ENCODE peak calls at places on chromosome 13, in five cellular contexts. X is activated naive CD4-positive, alpha-beta T cell; R is AG20443; J is kidney glomerular epithelial cell; B is NCI-H774. A is an unnamed sample.

GRCh38 chr13:75458696-75459422 is 23.1 kb downstream of the TBC1D4 start:
- DNase-seq in X (no peak), R (no peak), J (no peak), B (peak), A (peak)

GRCh38 chr13:70108276-70108845 is at the start of gene KLHL1:
- DNase-seq in X (no peak), R (no peak), J (no peak), B (no peak), A (no peak)

GRCh38 chr13:49607761-49608160 is 20.5 kb upstream of the ARL11 start:
- DNase-seq in X (no peak), R (no peak), J (no peak), B (no peak), A (no peak)

GRCh38 chr13:80707000-80707983 is 366.4 kb upstream of the SPRY2 start:
- DNase-seq in X (no peak), R (no peak), J (no peak), B (no peak), A (no peak)

GRCh38 chr13:110379905-110380341 is 72.8 kb downstream of the COL4A2 start:
- DNase-seq in X (no peak), R (peak), J (no peak), B (no peak), A (no peak)

GRCh38 chr13:93687261-93687660 is 460.7 kb downstream of the GPC6 start:
- DNase-seq in X (no peak), R (no peak), J (no peak), B (no peak), A (no peak)

GRCh38 chr13:84481958-84482357 is 599.7 kb upstream of the SLITRK1 start:
- DNase-seq in X (no peak), R (no peak), J (no peak), B (no peak), A (no peak)

GRCh38 chr13:49400755-49401659 is 42.9 kb downstream of the CAB39L start:
- DNase-seq in X (no peak), R (peak), J (no peak), B (no peak), A (no peak)

GRCh38 chr13:74046461-74046860 is 87.7 kb downstream of the KLF12 start:
- DNase-seq in X (no peak), R (no peak), J (no peak), B (no peak), A (no peak)

GRCh38 chr13:98232456-98232855 is 55.4 kb upstream of the RNF113B start:
- DNase-seq in X (no peak), R (no peak), J (no peak), B (no peak), A (no peak)

GRCh38 chr13:48783181-48783630 is 129.5 kb downstream of the CYSLTR2 start:
- DNase-seq in X (no peak), R (peak), J (no peak), B (no peak), A (no peak)

GRCh38 chr13:57582032-57582431 is 49.5 kb upstream of the PCDH17 start:
- DNase-seq in X (no peak), R (no peak), J (no peak), B (no peak), A (no peak)

GRCh38 chr13:75153834-75154233 is 328.1 kb downstream of the TBC1D4 start:
- DNase-seq in X (no peak), R (peak), J (no peak), B (no peak), A (no peak)